ENCODE peak calls at places on chromosomes 7 and 10, in nine cellular contexts. N is CD4-positive, alpha-beta T cell; A is AG10803; H is astrocyte of the spinal cord; U is kidney epithelial cell; Y is heart right ventricle; R is progenitor cell of endocrine pancreas; X is uterus; O is HFFc6. J is an unnamed sample.

GRCh38 chr10:119608316-119609155 is 11.8 kb upstream of the TIAL1 start:
- DNase-seq in N (peak), A (peak), H (peak), U (no peak), Y (peak), R (no peak), X (peak), O (peak), J (peak)

GRCh38 chr7:2444476-2444875 is 31.7 kb downstream of the GRIFIN start:
- DNase-seq in N (no peak), A (peak), H (peak), U (no peak), Y (no peak), R (no peak), X (peak), O (peak), J (no peak)

GRCh38 chr7:87600130-87601124 is at the start of gene ABCB1:
- DNase-seq in N (peak), A (peak), H (peak), U (peak), Y (peak), R (peak), X (peak), O (no peak), J (peak)

GRCh38 chr7:74615933-74616780 is 41.4 kb upstream of the GTF2I start:
- DNase-seq in N (no peak), A (no peak), H (no peak), U (no peak), Y (no peak), R (no peak), X (no peak), O (no peak), J (peak)

GRCh38 chr10:43819464-43820225 is 171.0 kb upstream of the ZNF32 start:
- DNase-seq in N (no peak), A (no peak), H (no peak), U (no peak), Y (no peak), R (no peak), X (no peak), O (no peak), J (no peak)

GRCh38 chr7:157041514-157042277 is 31.2 kb upstream of the MNX1 start:
- DNase-seq in N (no peak), A (no peak), H (no peak), U (no peak), Y (no peak), R (no peak), X (no peak), O (no peak), J (no peak)

GRCh38 chr10:95183132-95183450 is 10.9 kb upstream of the ACSM6 start:
- DNase-seq in N (no peak), A (peak), H (peak), U (no peak), Y (no peak), R (no peak), X (no peak), O (no peak), J (no peak)

GRCh38 chr7:128869138-128869943 is 6.7 kb downstream of the ATP6V1F start:
- DNase-seq in N (peak), A (no peak), H (peak), U (no peak), Y (peak), R (peak), X (peak), O (no peak), J (peak)

GRCh38 chr7:102236592-102237287 is 49.9 kb upstream of the SH2B2 start:
- DNase-seq in N (peak), A (peak), H (peak), U (peak), Y (peak), R (peak), X (peak), O (peak), J (peak)

GRCh38 chr10:15724683-15725082 is 5.0 kb upstream of the ITGA8 start:
- DNase-seq in N (no peak), A (no peak), H (no peak), U (no peak), Y (no peak), R (no peak), X (no peak), O (no peak), J (no peak)

GRCh38 chr7:158044156-158044823 is 543.3 kb downstream of the PTPRN2 start:
- DNase-seq in N (no peak), A (no peak), H (no peak), U (no peak), Y (no peak), R (no peak), X (no peak), O (no peak), J (no peak)

GRCh38 chr10:73625004-73625883 is 16.0 kb downstream of the MYOZ1 start:
- DNase-seq in N (peak), A (peak), H (peak), U (no peak), Y (peak), R (peak), X (no peak), O (no peak), J (peak)

GRCh38 chr7:157622000-157622399 is 285.2 kb downstream of the DNAJB6 start:
- DNase-seq in N (no peak), A (no peak), H (no peak), U (no peak), Y (no peak), R (no peak), X (no peak), O (no peak), J (no peak)

GRCh38 chr10:102815790-102816549 is 21.2 kb downstream of the CYP17A1 start:
- DNase-seq in N (no peak), A (peak), H (peak), U (no peak), Y (peak), R (no peak), X (no peak), O (peak), J (no peak)

GRCh38 chr10:74333174-74333573 is 182.2 kb downstream of the ADK start:
- DNase-seq in N (no peak), A (peak), H (peak), U (no peak), Y (no peak), R (no peak), X (no peak), O (peak), J (no peak)

GRCh38 chr7:140239653-140239935 is 62.8 kb upstream of the KDM7A start:
- DNase-seq in N (no peak), A (no peak), H (no peak), U (no peak), Y (no peak), R (no peak), X (no peak), O (no peak), J (no peak)

GRCh38 chr10:122445469-122445868 is 9.0 kb upstream of the ARMS2 start:
- DNase-seq in N (no peak), A (no peak), H (no peak), U (no peak), Y (no peak), R (no peak), X (no peak), O (no peak), J (no peak)

GRCh38 chr10:15433850-15434537 is 62.9 kb upstream of the FAM171A1 start:
- DNase-seq in N (no peak), A (peak), H (peak), U (no peak), Y (no peak), R (no peak), X (no peak), O (peak), J (no peak)

GRCh38 chr7:72925546-72926120 is 738 bp downstream of the POM121 start:
- DNase-seq in N (no peak), A (peak), H (peak), U (no peak), Y (no peak), R (no peak), X (no peak), O (no peak), J (no peak)

GRCh38 chr7:93327006-93327633 is 95.0 kb downstream of the VPS50 start:
- DNase-seq in N (no peak), A (peak), H (peak), U (peak), Y (no peak), R (no peak), X (no peak), O (peak), J (no peak)

GRCh38 chr7:31145339-31145738 is 93.2 kb downstream of the ADCYAP1R1 start:
- DNase-seq in N (no peak), A (no peak), H (no peak), U (no peak), Y (no peak), R (no peak), X (no peak), O (no peak), J (no peak)

GRCh38 chr10:92493362-92493761 is 80.5 kb downstream of the IDE start:
- DNase-seq in N (no peak), A (no peak), H (no peak), U (no peak), Y (no peak), R (no peak), X (no peak), O (no peak), J (no peak)

GRCh38 chr10:119120413-119120867 is 16.5 kb downstream of the DENND10 start:
- DNase-seq in N (no peak), A (peak), H (peak), U (no peak), Y (no peak), R (no peak), X (no peak), O (peak), J (no peak)

DNA sequence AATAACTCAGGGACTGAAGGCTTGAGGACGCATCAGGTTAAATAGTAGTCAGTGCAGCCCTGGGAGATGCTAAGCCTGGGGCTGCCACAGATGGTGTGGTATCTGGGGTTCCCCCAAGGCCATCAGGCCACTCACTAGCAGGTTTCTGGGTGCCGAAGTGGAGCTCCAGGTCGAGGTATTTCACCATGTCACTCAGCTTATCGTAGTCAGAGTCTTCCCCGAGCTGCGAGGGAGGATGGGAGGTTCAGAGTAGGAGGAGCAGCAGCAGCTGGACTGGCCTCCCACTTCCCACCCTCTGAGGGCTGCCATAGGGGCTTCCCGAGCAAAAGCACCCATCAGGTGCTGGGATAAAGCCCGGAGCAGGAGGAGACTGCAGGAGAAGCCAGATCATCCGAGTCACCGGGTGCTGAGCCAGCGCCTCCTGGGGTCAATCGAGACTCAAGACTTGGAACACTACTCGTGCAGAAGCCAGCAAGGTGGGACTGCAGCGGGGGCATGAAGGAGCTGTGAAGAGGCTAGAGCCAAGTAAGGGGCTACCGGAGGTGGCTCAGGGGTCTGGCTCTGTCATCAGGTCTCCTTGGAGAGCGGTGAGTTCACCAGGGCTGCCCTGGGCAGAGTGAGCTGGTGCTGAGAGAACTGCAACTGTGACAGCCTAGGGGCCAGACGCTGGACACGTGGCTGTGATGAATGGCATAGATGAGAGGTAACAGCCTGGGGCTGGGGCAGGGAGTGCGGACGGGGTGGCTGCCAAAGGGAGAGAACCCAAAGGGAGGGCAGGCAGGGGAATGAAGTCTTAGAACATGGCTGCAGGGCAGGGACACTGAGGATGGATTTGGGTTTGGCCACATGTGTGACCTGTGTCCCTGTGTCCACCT is 45.3 kb downstream of the GRID2IP start:
- DNase-seq in N (no peak), A (no peak), H (no peak), U (no peak), Y (no peak), R (no peak), X (no peak), O (no peak), J (no peak)
- TF ChIP-seq CTCF in N (no peak), A (no peak), H (no peak), U (no peak), Y (no peak), R (no peak), X (no peak), O (no peak), J (no peak)

GRCh38 chr10:35612385-35613106 is 7.4 kb downstream of the GJD4 start:
- DNase-seq in N (no peak), A (no peak), H (no peak), U (no peak), Y (no peak), R (no peak), X (no peak), O (no peak), J (no peak)

GRCh38 chr10:35611750-35612149 is 6.6 kb downstream of the GJD4 start:
- DNase-seq in N (no peak), A (no peak), H (no peak), U (no peak), Y (no peak), R (no peak), X (no peak), O (no peak), J (no peak)

GRCh38 chr10:35614312-35614711 is 9.2 kb downstream of the GJD4 start:
- DNase-seq in N (no peak), A (no peak), H (no peak), U (no peak), Y (no peak), R (no peak), X (no peak), O (no peak), J (no peak)

GRCh38 chr10:35613107-35613440 is 7.9 kb downstream of the GJD4 start:
- DNase-seq in N (no peak), A (no peak), H (no peak), U (no peak), Y (no peak), R (no peak), X (no peak), O (no peak), J (no peak)

GRCh38 chr10:35613597-35614226 is 8.6 kb downstream of the GJD4 start:
- DNase-seq in N (no peak), A (peak), H (peak), U (no peak), Y (no peak), R (no peak), X (no peak), O (peak), J (no peak)
- TF ChIP-seq CTCF in N (no peak), A (peak), H (peak), U (peak), Y (peak), R (peak), X (no peak), O (peak), J (no peak)

GRCh38 chr7:35366167-35367155 is 112.6 kb upstream of the TBX20 start:
- DNase-seq in N (no peak), A (no peak), H (no peak), U (no peak), Y (no peak), R (no peak), X (no peak), O (no peak), J (peak)
- TF ChIP-seq CTCF in N (no peak), A (no peak), H (no peak), U (no peak), Y (no peak), R (no peak), X (no peak), O (no peak), J (peak)

GRCh38 chr10:98414932-98415709 is at the start of gene PYROXD2:
- DNase-seq in N (peak), A (peak), H (peak), U (peak), Y (peak), R (peak), X (peak), O (peak), J (peak)
- TF ChIP-seq CTCF in N (no peak), A (no peak), H (no peak), U (no peak), Y (no peak), R (no peak), X (no peak), O (no peak), J (no peak)

DNA sequence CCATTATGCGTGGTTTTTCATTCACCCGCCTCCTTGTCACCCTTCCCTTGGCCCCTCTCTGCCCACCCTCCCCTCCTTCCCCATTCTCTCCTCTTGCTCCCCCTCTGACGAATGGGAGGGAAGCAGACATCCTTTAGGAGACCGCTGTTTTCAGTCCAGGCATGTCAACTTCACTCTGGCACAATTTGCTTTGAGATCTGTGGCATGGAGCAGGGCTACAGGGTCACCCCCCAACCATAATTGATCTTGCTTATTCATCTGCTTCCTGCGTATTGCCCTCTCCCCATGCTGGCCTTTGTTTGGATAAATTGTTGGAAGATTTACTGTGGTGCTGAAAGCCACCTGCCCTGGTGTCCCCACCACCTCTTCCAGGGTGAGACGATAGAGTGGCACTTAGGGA is 575.8 kb downstream of the LRMDA start:
- DNase-seq in N (no peak), A (no peak), H (no peak), U (no peak), Y (no peak), R (no peak), X (no peak), O (no peak), J (no peak)
- TF ChIP-seq CTCF in N (no peak), A (no peak), H (no peak), U (no peak), Y (no peak), R (no peak), X (no peak), O (no peak), J (no peak)

DNA sequence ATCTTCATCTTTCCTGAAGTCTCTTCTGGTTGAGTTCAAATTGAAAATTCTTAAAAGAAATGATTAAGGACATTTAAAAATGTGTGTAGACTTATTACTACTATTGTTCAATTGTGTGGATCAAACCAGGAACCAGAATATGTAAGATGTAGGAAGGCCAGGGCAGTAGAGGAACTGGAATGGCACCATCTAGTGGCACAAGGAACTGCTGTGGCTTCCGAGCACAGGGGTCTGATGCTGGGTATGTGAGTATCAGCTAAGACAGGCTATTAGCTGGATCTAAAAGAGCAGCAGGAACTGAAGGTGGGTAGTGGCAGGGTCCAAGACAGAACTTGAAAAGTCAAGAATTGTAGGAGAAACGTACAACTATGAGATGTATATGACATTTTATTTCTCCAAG is 247.3 kb downstream of the SEMA3A start:
- DNase-seq in N (no peak), A (no peak), H (no peak), U (no peak), Y (no peak), R (no peak), X (no peak), O (no peak), J (peak)
- TF ChIP-seq CTCF in N (no peak), A (peak), H (peak), U (peak), Y (peak), R (peak), X (no peak), O (peak), J (no peak)

GRCh38 chr7:35035511-35035921 is 1.8 kb downstream of the DPY19L1 start:
- DNase-seq in N (no peak), A (peak), H (peak), U (no peak), Y (no peak), R (no peak), X (no peak), O (peak), J (no peak)
- TF ChIP-seq CTCF in N (no peak), A (no peak), H (peak), U (peak), Y (peak), R (no peak), X (no peak), O (no peak), J (no peak)

GRCh38 chr10:60848126-60848525 is 69.8 kb downstream of the CDK1 start:
- DNase-seq in N (no peak), A (peak), H (peak), U (no peak), Y (no peak), R (no peak), X (peak), O (peak), J (no peak)
- TF ChIP-seq CTCF in N (no peak), A (peak), H (no peak), U (no peak), Y (peak), R (no peak), X (peak), O (peak), J (no peak)

DNA sequence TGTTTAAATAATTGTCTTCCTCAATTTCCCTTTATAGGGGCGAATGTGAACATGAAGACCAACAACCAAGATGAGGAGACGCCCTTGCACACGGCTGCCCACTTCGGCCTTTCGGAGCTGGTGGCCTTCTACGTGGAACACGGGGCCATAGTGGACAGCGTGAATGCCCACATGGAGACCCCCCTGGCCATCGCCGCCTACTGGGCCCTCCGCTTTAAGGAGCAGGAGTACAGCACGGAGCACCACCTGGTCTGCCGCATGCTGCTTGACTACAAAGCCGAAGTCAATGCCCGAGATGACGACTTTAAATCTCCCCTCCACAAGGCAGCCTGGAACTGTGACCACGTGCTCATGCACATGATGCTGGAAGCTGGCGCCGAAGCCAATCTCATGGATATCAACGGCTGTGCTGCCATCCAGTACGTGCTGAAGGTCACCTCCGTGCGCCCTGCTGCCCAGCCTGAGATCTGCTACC is 42.1 kb downstream of the ASB4 start:
- DNase-seq in N (no peak), A (no peak), H (no peak), U (no peak), Y (no peak), R (no peak), X (no peak), O (no peak), J (no peak)
- TF ChIP-seq CTCF in N (no peak), A (no peak), H (no peak), U (no peak), Y (peak), R (no peak), X (no peak), O (peak), J (peak)

DNA sequence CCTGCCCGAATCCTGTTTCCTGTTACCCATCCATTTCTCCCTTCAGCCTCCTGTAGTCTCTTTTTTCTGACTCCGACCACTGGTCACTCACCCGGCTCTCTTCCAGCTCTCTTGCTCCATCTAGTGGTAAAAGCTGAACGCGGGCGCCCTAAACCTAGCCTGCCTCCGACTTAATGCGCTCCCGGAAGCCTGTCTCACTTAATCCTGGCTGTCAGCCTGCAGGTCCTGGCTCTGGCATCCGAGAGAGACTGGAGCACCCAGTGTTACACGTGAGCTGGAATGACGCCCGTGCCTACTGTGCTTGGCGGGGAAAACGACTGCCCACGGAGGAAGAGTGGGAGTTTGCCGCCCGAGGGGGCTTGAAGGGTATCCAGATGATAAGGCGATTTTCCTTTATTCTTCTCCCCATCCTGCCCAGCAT is 10.3 kb downstream of the SUMF2 start:
- DNase-seq in N (peak), A (peak), H (peak), U (peak), Y (peak), R (peak), X (peak), O (peak), J (peak)
- TF ChIP-seq CTCF in N (peak), A (peak), H (peak), U (peak), Y (peak), R (peak), X (peak), O (peak), J (peak)

J was measured in glutamatergic neuron.